ENCODE peak calls at places on chromosomes 5 and 9, in seven cellular contexts. E is substantia nigra, S is mesendoderm, Q is hippocampal formation, H is H54, F is HEK293T, C is NCI-H510A treated with DMSO at 0.1 percent for 48 hours. V is an unnamed sample.

GRCh38 chr5:81789033-81789432 is 38.1 kb upstream of the SSBP2 start:
- DNase-seq in Q (no peak), S (peak; percentile 26), H (no peak), E (no peak), C (no peak), F (no peak), V (no peak)

GRCh38 chr9:130660683-130661460 is 3.5 kb upstream of the PRDM12 start:
- DNase-seq in H (no peak), E (no peak), F (peak; percentile 45), Q (no peak), C (no peak), S (peak; percentile 32), V (no peak)

GRCh38 chr9:96559339-96559943 is 60.2 kb downstream of the CDC14B start:
- DNase-seq in F (no peak), S (no peak), H (no peak), C (no peak), Q (no peak), E (no peak), V (no peak)

GRCh38 chr9:113541019-113541900 is 77.7 kb downstream of the RGS3 start:
- DNase-seq in F (peak; percentile 77), H (peak; percentile 87), C (peak; percentile 8), S (peak; percentile 97), Q (peak; percentile 54), E (no peak), V (no peak)

GRCh38 chr9:2420488-2421056 is 201.0 kb upstream of the VLDLR start:
- DNase-seq in E (no peak), H (no peak), Q (no peak), C (no peak), F (no peak), S (peak; percentile 79), V (peak; percentile 91)

GRCh38 chr9:94912700-94913249 is 186.3 kb downstream of the AOPEP start:
- DNase-seq in S (peak; percentile 82), F (no peak), H (peak; percentile 90), Q (no peak), E (no peak), C (no peak), V (no peak)

GRCh38 chr9:77819672-77820071 is 171.6 kb upstream of the GNA14 start:
- DNase-seq in C (no peak), H (no peak), E (no peak), S (no peak), Q (no peak), F (no peak), V (peak; percentile 75)

GRCh38 chr5:115192098-115192497 is 22.4 kb upstream of the TRIM36 start:
- DNase-seq in E (no peak), F (no peak), Q (no peak), C (no peak), S (no peak), H (no peak), V (no peak)

GRCh38 chr5:14678773-14679334 is 14.3 kb downstream of the OTULIN start:
- DNase-seq in F (no peak), Q (no peak), C (no peak), S (no peak), H (no peak), E (no peak), V (no peak)

GRCh38 chr5:111551120-111551519 is 38.8 kb upstream of the STARD4 start:
- DNase-seq in C (no peak), H (no peak), E (no peak), Q (no peak), S (peak; percentile 55), F (no peak), V (peak; percentile 55)

GRCh38 chr5:141345327-141345726 is 1.7 kb downstream of the PCDHGA3 start:
- DNase-seq in Q (no peak), C (no peak), S (no peak), F (no peak), H (no peak), E (no peak), V (no peak)

GRCh38 chr5:178232124-178232919 is at the start of gene PHYKPL:
- DNase-seq in S (peak; percentile 72), E (peak; percentile 81), C (peak; percentile 7), F (peak; percentile 86), H (peak; percentile 82), Q (peak; percentile 57), V (peak; percentile 65)

GRCh38 chr9:115127191-115127817 is 9.3 kb upstream of the TNC start:
- DNase-seq in F (no peak), S (no peak), C (no peak), E (no peak), H (no peak), Q (no peak), V (no peak)

GRCh38 chr5:82092-82491 is 9.9 kb upstream of the PLEKHG4B start:
- DNase-seq in Q (no peak), S (peak; percentile 92), C (no peak), F (no peak), E (no peak), H (no peak), V (no peak)

GRCh38 chr9:21543187-21543586 is 61.1 kb upstream of the IFNE start:
- DNase-seq in F (no peak), C (no peak), S (peak; percentile 77), H (no peak), E (no peak), Q (no peak), V (no peak)

GRCh38 chr5:171681667-171682066 is 104.0 kb upstream of the SMIM23 start:
- DNase-seq in H (peak; percentile 12), Q (no peak), E (no peak), C (no peak), S (no peak), F (no peak), V (no peak)

GRCh38 chr9:126546036-126546435 is 67.7 kb upstream of the LMX1B start:
- DNase-seq in S (no peak), E (no peak), H (no peak), F (no peak), Q (no peak), C (no peak), V (no peak)

GRCh38 chr5:31487510-31487909 is 44.4 kb downstream of the DROSHA start:
- DNase-seq in S (no peak), E (no peak), H (no peak), Q (no peak), F (no peak), C (no peak), V (no peak)

GRCh38 chr5:132506094-132506692 is 15.6 kb upstream of the IRF1 start:
- DNase-seq in H (peak; percentile 59), E (no peak), F (peak; percentile 53), C (no peak), Q (no peak), S (peak; percentile 56), V (peak; percentile 7)

GRCh38 chr9:4849364-4849763 is 56.6 kb downstream of the RCL1 start:
- DNase-seq in E (no peak), C (no peak), H (no peak), Q (no peak), F (no peak), S (no peak), V (peak; percentile 9)

GRCh38 chr5:157506981-157507780 is 47.2 kb downstream of the NIPAL4 start:
- DNase-seq in F (no peak), C (no peak), S (no peak), E (no peak), Q (no peak), H (peak; percentile 54), V (no peak)

GRCh38 chr5:159961761-159962160 is 45.5 kb downstream of the ADRA1B start:
- DNase-seq in F (no peak), C (no peak), H (no peak), Q (no peak), E (no peak), S (no peak), V (no peak)

GRCh38 chr5:749101-749670 is 35.3 kb downstream of the ZDHHC11B start:
- DNase-seq in F (no peak), C (no peak), Q (no peak), E (no peak), H (no peak), S (no peak), V (no peak)

GRCh38 chr5:125708583-125708982 is 714.6 kb upstream of the GRAMD2B start:
- DNase-seq in F (no peak), E (no peak), S (peak; percentile 23), H (no peak), C (no peak), Q (no peak), V (no peak)

GRCh38 chr5:4862500-4862899 is 277.6 kb upstream of the ADAMTS16 start:
- DNase-seq in C (peak; percentile 33), E (no peak), H (no peak), S (peak; percentile 59), Q (no peak), F (peak; percentile 17), V (peak; percentile 5)

GRCh38 chr5:136811551-136811950 is 446.2 kb upstream of the TRPC7 start:
- DNase-seq in F (no peak), S (no peak), Q (no peak), H (peak; percentile 45), C (no peak), E (no peak), V (no peak)

GRCh38 chr9:88754452-88754851 is 219.5 kb downstream of the NXNL2 start:
- DNase-seq in C (no peak), S (no peak), F (no peak), H (no peak), Q (no peak), E (no peak), V (no peak)

GRCh38 chr5:124546643-124547042 is 199.8 kb downstream of the ZNF608 start:
- DNase-seq in H (peak; percentile 3), E (no peak), Q (no peak), C (no peak), S (peak; percentile 26), F (no peak), V (no peak)

V was measured in NCI-H1417.